ENCODE peak calls at places on chromosomes 3 and 15, in four cellular contexts. One of them, this sample, is unnamed.

GRCh38 chr15:100114526-100114925 is 227.2 kb downstream of the ADAMTS17 start:
- DNase-seq in adrenal gland: no peak
- DNase-seq in fibroblast of pulmonary artery: peak
- DNase-seq in progenitor cell of endocrine pancreas: no peak
- DNase-seq in this sample: no peak

GRCh38 chr15:31245756-31246155 is 80.9 kb upstream of the KLF13 start:
- DNase-seq in progenitor cell of endocrine pancreas: no peak
- DNase-seq in fibroblast of pulmonary artery: no peak
- DNase-seq in adrenal gland: no peak
- DNase-seq in this sample: no peak

GRCh38 chr3:181703701-181704420 is 7.9 kb upstream of the SOX2 start:
- DNase-seq in progenitor cell of endocrine pancreas: no peak
- DNase-seq in adrenal gland: no peak
- DNase-seq in fibroblast of pulmonary artery: no peak
- DNase-seq in this sample: no peak

GRCh38 chr15:40871749-40872617 is 2.1 kb downstream of the RHOV start:
- DNase-seq in adrenal gland: no peak
- DNase-seq in fibroblast of pulmonary artery: no peak
- DNase-seq in progenitor cell of endocrine pancreas: peak
- DNase-seq in this sample: no peak

GRCh38 chr3:134869153-134869726 is 74.2 kb downstream of the EPHB1 start:
- DNase-seq in fibroblast of pulmonary artery: no peak
- DNase-seq in progenitor cell of endocrine pancreas: no peak
- DNase-seq in adrenal gland: no peak
- DNase-seq in this sample: no peak

GRCh38 chr15:89458440-89458839 is 37.9 kb downstream of the RHCG start:
- DNase-seq in adrenal gland: no peak
- DNase-seq in progenitor cell of endocrine pancreas: no peak
- DNase-seq in fibroblast of pulmonary artery: no peak
- DNase-seq in this sample: no peak

GRCh38 chr3:197692641-197693040 is 44.1 kb downstream of the RUBCN start:
- DNase-seq in progenitor cell of endocrine pancreas: no peak
- DNase-seq in fibroblast of pulmonary artery: peak
- DNase-seq in adrenal gland: no peak
- DNase-seq in this sample: no peak

GRCh38 chr15:43441316-43441715 is 51.6 kb downstream of the TP53BP1 start:
- DNase-seq in fibroblast of pulmonary artery: peak
- DNase-seq in adrenal gland: no peak
- DNase-seq in progenitor cell of endocrine pancreas: no peak
- DNase-seq in this sample: no peak

GRCh38 chr3:67297715-67298475 is 299.8 kb downstream of the KBTBD8 start:
- DNase-seq in progenitor cell of endocrine pancreas: no peak
- DNase-seq in fibroblast of pulmonary artery: no peak
- DNase-seq in adrenal gland: no peak
- DNase-seq in this sample: no peak

GRCh38 chr15:82183121-82184031 is 79.2 kb downstream of the EFL1 start:
- DNase-seq in adrenal gland: no peak
- DNase-seq in progenitor cell of endocrine pancreas: no peak
- DNase-seq in fibroblast of pulmonary artery: peak
- DNase-seq in this sample: no peak

GRCh38 chr3:193997228-193998192 is 138.4 kb upstream of the HES1 start:
- DNase-seq in adrenal gland: no peak
- DNase-seq in progenitor cell of endocrine pancreas: no peak
- DNase-seq in fibroblast of pulmonary artery: no peak
- DNase-seq in this sample: peak

GRCh38 chr3:112005091-112005672 is 6.5 kb downstream of the TAGLN3 start:
- DNase-seq in progenitor cell of endocrine pancreas: no peak
- DNase-seq in adrenal gland: no peak
- DNase-seq in fibroblast of pulmonary artery: no peak
- DNase-seq in this sample: no peak

GRCh38 chr3:138781012-138781470 is 53.7 kb downstream of the PIK3CB start:
- DNase-seq in progenitor cell of endocrine pancreas: no peak
- DNase-seq in fibroblast of pulmonary artery: no peak
- DNase-seq in adrenal gland: peak
- DNase-seq in this sample: no peak

GRCh38 chr3:44032487-44032886 is 209.2 kb upstream of the TOPAZ1 start:
- DNase-seq in fibroblast of pulmonary artery: no peak
- DNase-seq in adrenal gland: no peak
- DNase-seq in progenitor cell of endocrine pancreas: no peak
- DNase-seq in this sample: no peak

GRCh38 chr15:38878946-38879345 is 314.3 kb upstream of the RASGRP1 start:
- DNase-seq in progenitor cell of endocrine pancreas: no peak
- DNase-seq in fibroblast of pulmonary artery: no peak
- DNase-seq in adrenal gland: no peak
- DNase-seq in this sample: no peak

GRCh38 chr15:29141206-29141907 is 128.3 kb downstream of the NSMCE3 start:
- DNase-seq in fibroblast of pulmonary artery: no peak
- DNase-seq in adrenal gland: no peak
- DNase-seq in progenitor cell of endocrine pancreas: peak
- DNase-seq in this sample: no peak

GRCh38 chr3:188233320-188233719 is 79.4 kb downstream of the LPP start:
- DNase-seq in progenitor cell of endocrine pancreas: no peak
- DNase-seq in adrenal gland: peak
- DNase-seq in fibroblast of pulmonary artery: no peak
- DNase-seq in this sample: no peak

GRCh38 chr15:79513916-79514315 is 81.8 kb downstream of the MINAR1 start:
- DNase-seq in adrenal gland: no peak
- DNase-seq in fibroblast of pulmonary artery: no peak
- DNase-seq in progenitor cell of endocrine pancreas: no peak
- DNase-seq in this sample: no peak

GRCh38 chr15:85609492-85609891 is 185.2 kb downstream of the KLHL25 start:
- DNase-seq in adrenal gland: no peak
- DNase-seq in fibroblast of pulmonary artery: no peak
- DNase-seq in progenitor cell of endocrine pancreas: no peak
- DNase-seq in this sample: no peak

GRCh38 chr3:193149998-193150397 is 91.0 kb upstream of the PLAAT1 start:
- DNase-seq in adrenal gland: no peak
- DNase-seq in fibroblast of pulmonary artery: no peak
- DNase-seq in progenitor cell of endocrine pancreas: no peak
- DNase-seq in this sample: no peak

GRCh38 chr3:160885791-160886286 is 129.8 kb downstream of the PPM1L start:
- DNase-seq in progenitor cell of endocrine pancreas: peak
- DNase-seq in fibroblast of pulmonary artery: peak
- DNase-seq in adrenal gland: peak
- DNase-seq in this sample: peak

GRCh38 chr3:53318522-53318921 is 28.8 kb downstream of the DCP1A start:
- DNase-seq in adrenal gland: no peak
- DNase-seq in fibroblast of pulmonary artery: peak
- DNase-seq in progenitor cell of endocrine pancreas: no peak
- DNase-seq in this sample: no peak

GRCh38 chr3:48428863-48429415 is 947 bp downstream of the PLXNB1 start:
- DNase-seq in adrenal gland: peak
- DNase-seq in progenitor cell of endocrine pancreas: peak
- DNase-seq in fibroblast of pulmonary artery: no peak
- DNase-seq in this sample: peak

GRCh38 chr15:56038015-56038414 is 44.6 kb upstream of the NEDD4 start:
- DNase-seq in fibroblast of pulmonary artery: peak
- DNase-seq in adrenal gland: no peak
- DNase-seq in progenitor cell of endocrine pancreas: no peak
- DNase-seq in this sample: no peak

GRCh38 chr15:56215769-56216168 is 27.9 kb downstream of the RFX7 start:
- DNase-seq in fibroblast of pulmonary artery: peak
- DNase-seq in progenitor cell of endocrine pancreas: no peak
- DNase-seq in adrenal gland: no peak
- DNase-seq in this sample: no peak

GRCh38 chr15:73986055-73986775 is 5.9 kb downstream of the STOML1 start:
- DNase-seq in progenitor cell of endocrine pancreas: no peak
- DNase-seq in fibroblast of pulmonary artery: no peak
- DNase-seq in adrenal gland: no peak
- DNase-seq in this sample: no peak

GRCh38 chr15:73987646-73988045 is 4.4 kb downstream of the STOML1 start:
- DNase-seq in adrenal gland: no peak
- DNase-seq in progenitor cell of endocrine pancreas: no peak
- DNase-seq in fibroblast of pulmonary artery: no peak
- DNase-seq in this sample: no peak

GRCh38 chr15:73988075-73988969 is 3.8 kb downstream of the STOML1 start:
- DNase-seq in fibroblast of pulmonary artery: no peak
- DNase-seq in adrenal gland: no peak
- DNase-seq in progenitor cell of endocrine pancreas: no peak
- DNase-seq in this sample: no peak

GRCh38 chr15:73985101-73985873 is 6.8 kb downstream of the STOML1 start:
- DNase-seq in adrenal gland: no peak
- DNase-seq in fibroblast of pulmonary artery: no peak
- DNase-seq in progenitor cell of endocrine pancreas: no peak
- DNase-seq in this sample: no peak

DNA sequence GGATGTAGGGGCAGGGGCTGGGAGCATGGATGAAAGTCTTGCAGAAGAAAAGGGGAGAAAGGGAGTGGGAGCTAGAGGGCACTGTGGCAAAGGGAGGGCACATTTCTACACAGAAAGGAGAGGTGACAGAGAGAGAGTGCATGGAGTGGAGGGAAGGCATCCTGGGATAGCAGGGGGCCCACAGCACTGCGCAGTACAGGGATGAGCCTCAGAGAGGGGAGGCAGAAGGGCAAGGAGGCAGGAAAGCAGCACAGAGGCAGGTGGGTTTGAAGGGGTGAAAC is 5.4 kb downstream of the STOML1 start:
- DNase-seq in adrenal gland: no peak
- DNase-seq in progenitor cell of endocrine pancreas: no peak
- DNase-seq in fibroblast of pulmonary artery: no peak
- DNase-seq in this sample: no peak
- TF ChIP-seq CTCF in adrenal gland: no peak
- TF ChIP-seq CTCF in progenitor cell of endocrine pancreas: no peak
- TF ChIP-seq CTCF in fibroblast of pulmonary artery: no peak
- TF ChIP-seq CTCF in this sample: no peak

GRCh38 chr3:61505197-61505596 is 56.2 kb upstream of the PTPRG start:
- DNase-seq in fibroblast of pulmonary artery: no peak
- DNase-seq in progenitor cell of endocrine pancreas: no peak
- DNase-seq in adrenal gland: no peak
- DNase-seq in this sample: no peak
- TF ChIP-seq CTCF in fibroblast of pulmonary artery: no peak
- TF ChIP-seq CTCF in progenitor cell of endocrine pancreas: no peak
- TF ChIP-seq CTCF in adrenal gland: no peak
- TF ChIP-seq CTCF in this sample: no peak

DNA sequence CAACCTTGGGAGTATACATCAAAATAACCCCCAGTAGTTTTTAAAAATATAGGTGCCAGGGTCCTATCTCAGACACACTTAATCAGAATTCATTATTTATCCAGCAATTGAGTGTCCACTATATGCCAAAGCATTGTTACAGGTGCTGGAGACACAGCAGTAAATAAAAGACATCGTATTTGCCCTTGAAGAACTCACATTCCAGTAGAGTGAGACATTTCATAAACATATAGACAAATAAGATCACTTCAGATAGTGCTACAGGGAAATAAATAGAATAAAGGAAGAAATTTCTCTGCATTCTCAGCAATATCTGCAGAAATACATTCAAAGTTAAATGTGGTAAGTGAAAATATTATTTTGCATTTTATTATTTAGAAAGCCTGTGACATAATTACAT is 34.1 kb upstream of the ANKRD28 start:
- DNase-seq in adrenal gland: no peak
- DNase-seq in fibroblast of pulmonary artery: no peak
- DNase-seq in progenitor cell of endocrine pancreas: no peak
- DNase-seq in this sample: no peak
- TF ChIP-seq CTCF in adrenal gland: no peak
- TF ChIP-seq CTCF in fibroblast of pulmonary artery: no peak
- TF ChIP-seq CTCF in progenitor cell of endocrine pancreas: no peak
- TF ChIP-seq CTCF in this sample: no peak

DNA sequence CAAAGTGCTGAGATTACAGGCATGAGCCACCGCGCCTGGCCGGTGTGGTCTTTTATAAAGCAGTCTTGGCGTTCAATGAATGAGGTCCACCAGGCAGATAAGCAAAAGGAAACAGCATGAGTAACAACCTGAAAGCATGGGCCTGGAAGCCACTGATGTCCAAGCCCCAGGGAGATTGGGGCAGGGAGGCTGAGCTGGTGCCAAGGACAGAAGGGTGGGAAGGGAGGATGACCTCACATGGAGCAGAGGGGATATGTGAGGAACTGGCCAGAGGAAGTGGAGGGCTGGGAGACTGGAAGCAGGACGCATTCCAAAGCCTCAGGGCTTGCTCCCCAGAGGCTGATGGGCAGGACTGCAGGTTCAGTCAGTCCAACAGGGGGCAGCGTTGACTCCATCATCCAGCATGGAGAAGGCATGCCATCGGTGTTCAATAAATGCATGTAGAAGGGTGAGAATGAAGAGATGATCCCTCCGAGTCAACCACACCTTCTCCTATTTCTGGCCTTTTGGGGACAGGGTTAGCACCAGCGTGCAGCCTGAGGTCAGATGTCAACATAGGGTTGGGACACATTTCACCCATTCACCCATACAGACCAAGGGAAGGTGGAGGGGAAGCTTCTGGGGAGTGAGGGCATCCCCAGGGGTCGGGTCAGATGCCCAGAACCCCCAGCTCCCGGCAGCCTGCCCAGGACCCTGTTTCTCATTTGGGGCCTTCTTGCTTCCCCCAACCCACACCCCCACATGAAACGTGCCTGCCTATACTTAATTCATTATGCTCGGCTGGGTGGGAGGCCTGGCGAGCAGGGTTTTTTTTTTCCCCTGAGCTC is 14.8 kb downstream of the MYL3 start:
- DNase-seq in fibroblast of pulmonary artery: peak
- DNase-seq in adrenal gland: peak
- DNase-seq in progenitor cell of endocrine pancreas: no peak
- DNase-seq in this sample: peak
- TF ChIP-seq CTCF in fibroblast of pulmonary artery: peak
- TF ChIP-seq CTCF in adrenal gland: peak
- TF ChIP-seq CTCF in progenitor cell of endocrine pancreas: peak
- TF ChIP-seq CTCF in this sample: peak

This sample was measured in psoas muscle.